ENCODE peak calls at places on chromosome 10, in eight cellular contexts. One of them, this sample, is unnamed.

GRCh38 chr10:3102721-3103410 is 35.5 kb downstream of the PFKP start:
- DNase-seq in left ventricle myocardium inferior: no peak
- DNase-seq in Peyer's patch: no peak
- DNase-seq in pancreas: no peak
- DNase-seq in AG04450: no peak
- DNase-seq in uterus: no peak
- DNase-seq in IMR-90: peak; percentile 36
- DNase-seq in GM12878: no peak
- DNase-seq in this sample: no peak

GRCh38 chr10:53010362-53010907 is 237.9 kb upstream of the MBL2 start:
- DNase-seq in AG04450: no peak
- DNase-seq in GM12878: no peak
- DNase-seq in pancreas: no peak
- DNase-seq in Peyer's patch: no peak
- DNase-seq in IMR-90: no peak
- DNase-seq in left ventricle myocardium inferior: no peak
- DNase-seq in uterus: no peak
- DNase-seq in this sample: no peak

GRCh38 chr10:104479906-104480579 is 126.4 kb downstream of the CFAP58 start:
- DNase-seq in Peyer's patch: no peak
- DNase-seq in uterus: no peak
- DNase-seq in GM12878: no peak
- DNase-seq in AG04450: no peak
- DNase-seq in left ventricle myocardium inferior: no peak
- DNase-seq in pancreas: no peak
- DNase-seq in IMR-90: no peak
- DNase-seq in this sample: no peak

GRCh38 chr10:224571-224970 is 89.3 kb downstream of the ZMYND11 start:
- DNase-seq in pancreas: no peak
- DNase-seq in IMR-90: no peak
- DNase-seq in AG04450: no peak
- DNase-seq in GM12878: no peak
- DNase-seq in left ventricle myocardium inferior: no peak
- DNase-seq in uterus: no peak
- DNase-seq in Peyer's patch: no peak
- DNase-seq in this sample: no peak

GRCh38 chr10:44983066-44983894 is 4.7 kb upstream of the DEPP1 start:
- DNase-seq in pancreas: peak; percentile 20
- DNase-seq in GM12878: no peak
- DNase-seq in left ventricle myocardium inferior: no peak
- DNase-seq in Peyer's patch: no peak
- DNase-seq in IMR-90: no peak
- DNase-seq in AG04450: no peak
- DNase-seq in uterus: peak; percentile 11
- DNase-seq in this sample: no peak

GRCh38 chr10:46539596-46540411 is 16.7 kb downstream of the GPRIN2 start:
- DNase-seq in AG04450: peak; percentile 55
- DNase-seq in IMR-90: peak; percentile 87
- DNase-seq in GM12878: no peak
- DNase-seq in uterus: peak; percentile 3
- DNase-seq in Peyer's patch: no peak
- DNase-seq in left ventricle myocardium inferior: no peak
- DNase-seq in pancreas: no peak
- DNase-seq in this sample: no peak

GRCh38 chr10:78552261-78552811 is 516.4 kb upstream of the ZMIZ1 start:
- DNase-seq in pancreas: no peak
- DNase-seq in Peyer's patch: no peak
- DNase-seq in IMR-90: peak; percentile 60
- DNase-seq in GM12878: no peak
- DNase-seq in uterus: peak; percentile 94
- DNase-seq in left ventricle myocardium inferior: peak; percentile 71
- DNase-seq in AG04450: peak; percentile 27
- DNase-seq in this sample: peak; percentile 58

GRCh38 chr10:50990568-50991495 is 83.5 kb upstream of the PRKG1 start:
- DNase-seq in AG04450: peak; percentile 70
- DNase-seq in GM12878: no peak
- DNase-seq in uterus: peak; percentile 57
- DNase-seq in Peyer's patch: no peak
- DNase-seq in IMR-90: peak; percentile 95
- DNase-seq in left ventricle myocardium inferior: peak; percentile 54
- DNase-seq in pancreas: peak; percentile 72
- DNase-seq in this sample: peak; percentile 33

GRCh38 chr10:84291389-84291788 is 37.0 kb upstream of the CCSER2 start:
- DNase-seq in Peyer's patch: no peak
- DNase-seq in pancreas: no peak
- DNase-seq in IMR-90: peak; percentile 78
- DNase-seq in GM12878: no peak
- DNase-seq in uterus: no peak
- DNase-seq in left ventricle myocardium inferior: no peak
- DNase-seq in AG04450: no peak
- DNase-seq in this sample: no peak

GRCh38 chr10:48343871-48344598 is 37.6 kb downstream of the MAPK8 start:
- DNase-seq in pancreas: peak; percentile 26
- DNase-seq in Peyer's patch: no peak
- DNase-seq in IMR-90: no peak
- DNase-seq in GM12878: no peak
- DNase-seq in left ventricle myocardium inferior: no peak
- DNase-seq in uterus: no peak
- DNase-seq in AG04450: no peak
- DNase-seq in this sample: no peak

GRCh38 chr10:89426230-89426868 is 12.0 kb downstream of the IFIT5 start:
- DNase-seq in pancreas: no peak
- DNase-seq in uterus: no peak
- DNase-seq in left ventricle myocardium inferior: no peak
- DNase-seq in Peyer's patch: no peak
- DNase-seq in IMR-90: peak; percentile 75
- DNase-seq in GM12878: no peak
- DNase-seq in AG04450: peak; percentile 50
- DNase-seq in this sample: no peak

GRCh38 chr10:49283491-49283890 is 15.5 kb upstream of the C10orf71 start:
- DNase-seq in pancreas: peak; percentile 7
- DNase-seq in GM12878: no peak
- DNase-seq in AG04450: no peak
- DNase-seq in uterus: no peak
- DNase-seq in left ventricle myocardium inferior: no peak
- DNase-seq in Peyer's patch: no peak
- DNase-seq in IMR-90: no peak
- DNase-seq in this sample: no peak

GRCh38 chr10:98172495-98172894 is 38.0 kb downstream of the R3HCC1L start:
- DNase-seq in AG04450: no peak
- DNase-seq in pancreas: no peak
- DNase-seq in left ventricle myocardium inferior: no peak
- DNase-seq in IMR-90: no peak
- DNase-seq in GM12878: no peak
- DNase-seq in uterus: no peak
- DNase-seq in Peyer's patch: no peak
- DNase-seq in this sample: no peak

GRCh38 chr10:111999205-111999914 is 184.2 kb downstream of the GPAM start:
- DNase-seq in uterus: no peak
- DNase-seq in AG04450: no peak
- DNase-seq in Peyer's patch: no peak
- DNase-seq in pancreas: no peak
- DNase-seq in IMR-90: no peak
- DNase-seq in GM12878: no peak
- DNase-seq in left ventricle myocardium inferior: no peak
- DNase-seq in this sample: no peak

GRCh38 chr10:57846307-57847065 is 421.2 kb downstream of the IPMK start:
- DNase-seq in Peyer's patch: no peak
- DNase-seq in IMR-90: no peak
- DNase-seq in left ventricle myocardium inferior: no peak
- DNase-seq in AG04450: no peak
- DNase-seq in uterus: no peak
- DNase-seq in pancreas: no peak
- DNase-seq in GM12878: no peak
- DNase-seq in this sample: no peak

GRCh38 chr10:118522791-118523498 is 72.5 kb downstream of the PRLHR start:
- DNase-seq in IMR-90: peak; percentile 1
- DNase-seq in AG04450: no peak
- DNase-seq in left ventricle myocardium inferior: no peak
- DNase-seq in pancreas: no peak
- DNase-seq in uterus: no peak
- DNase-seq in GM12878: no peak
- DNase-seq in Peyer's patch: no peak
- DNase-seq in this sample: no peak

GRCh38 chr10:23918839-23919238 is 290.1 kb upstream of the KIAA1217 start:
- DNase-seq in uterus: no peak
- DNase-seq in IMR-90: no peak
- DNase-seq in GM12878: no peak
- DNase-seq in AG04450: no peak
- DNase-seq in left ventricle myocardium inferior: no peak
- DNase-seq in Peyer's patch: no peak
- DNase-seq in pancreas: no peak
- DNase-seq in this sample: no peak

DNA sequence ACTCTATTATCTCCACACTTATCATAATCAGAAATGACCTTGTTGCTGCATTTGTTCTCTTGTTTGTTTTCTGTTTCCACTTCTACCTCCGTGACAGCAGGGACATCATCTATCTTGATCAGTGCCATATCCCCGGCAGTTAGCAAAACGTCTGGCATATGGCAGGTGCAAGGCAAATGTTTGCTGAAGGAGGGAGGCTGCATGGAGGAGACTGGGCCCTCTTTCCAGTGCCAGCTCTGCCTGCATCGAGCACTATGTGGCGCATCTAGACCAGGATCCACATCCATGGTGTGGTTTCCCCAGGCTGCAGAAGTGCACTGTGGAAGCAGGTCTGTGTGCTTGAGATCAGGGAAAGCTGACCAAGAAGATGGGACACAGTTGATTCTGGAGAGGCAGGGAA is 181.2 kb downstream of the KCNMA1 start:
- DNase-seq in IMR-90: peak; percentile 7
- DNase-seq in GM12878: no peak
- DNase-seq in pancreas: no peak
- DNase-seq in left ventricle myocardium inferior: no peak
- DNase-seq in Peyer's patch: no peak
- DNase-seq in AG04450: no peak
- DNase-seq in uterus: no peak
- DNase-seq in this sample: no peak
- TF ChIP-seq CTCF in IMR-90: no peak
- TF ChIP-seq CTCF in GM12878: no peak
- TF ChIP-seq CTCF in pancreas: no peak
- TF ChIP-seq CTCF in left ventricle myocardium inferior: no peak
- TF ChIP-seq CTCF in Peyer's patch: peak; percentile 43
- TF ChIP-seq CTCF in AG04450: no peak
- TF ChIP-seq CTCF in uterus: no peak
- TF ChIP-seq CTCF in this sample: no peak

GRCh38 chr10:35640474-35640873 is 1.6 kb downstream of the FZD8 start:
- DNase-seq in pancreas: peak; percentile 61
- DNase-seq in AG04450: peak; percentile 20
- DNase-seq in Peyer's patch: peak; percentile 31
- DNase-seq in IMR-90: peak; percentile 76
- DNase-seq in left ventricle myocardium inferior: peak; percentile 69
- DNase-seq in uterus: peak; percentile 42
- DNase-seq in GM12878: no peak
- DNase-seq in this sample: peak; percentile 5
- H3K27me3 ChIP-seq in pancreas: no peaks in the 10 kb centered on the region
- H3K27me3 ChIP-seq in AG04450: no peaks in the 10 kb centered on the region
- H3K27me3 ChIP-seq in Peyer's patch: peaks cover 6% of the 10 kb centered on the region
- H3K27me3 ChIP-seq in IMR-90: peaks cover 2% of the 10 kb centered on the region
- H3K27me3 ChIP-seq in left ventricle myocardium inferior: no peaks in the 10 kb centered on the region
- H3K27me3 ChIP-seq in uterus: no peaks in the 10 kb centered on the region
- H3K27me3 ChIP-seq in GM12878: no peaks in the 10 kb centered on the region
- H3K27me3 ChIP-seq in this sample: no peaks in the 10 kb centered on the region

GRCh38 chr10:133442967-133443924 is 10.5 kb upstream of the SCART1 start:
- DNase-seq in uterus: no peak
- DNase-seq in GM12878: no peak
- DNase-seq in pancreas: no peak
- DNase-seq in left ventricle myocardium inferior: no peak
- DNase-seq in Peyer's patch: peak; percentile 1
- DNase-seq in IMR-90: no peak
- DNase-seq in AG04450: no peak
- DNase-seq in this sample: no peak

GRCh38 chr10:133440633-133441285 is 13.0 kb upstream of the SCART1 start:
- DNase-seq in Peyer's patch: peak; percentile 5
- DNase-seq in AG04450: no peak
- DNase-seq in IMR-90: no peak
- DNase-seq in pancreas: no peak
- DNase-seq in GM12878: no peak
- DNase-seq in left ventricle myocardium inferior: no peak
- DNase-seq in uterus: no peak
- DNase-seq in this sample: no peak

GRCh38 chr10:133444342-133445267 is 9.1 kb upstream of the SCART1 start:
- DNase-seq in GM12878: no peak
- DNase-seq in left ventricle myocardium inferior: no peak
- DNase-seq in pancreas: peak; percentile 11
- DNase-seq in IMR-90: no peak
- DNase-seq in AG04450: no peak
- DNase-seq in uterus: no peak
- DNase-seq in Peyer's patch: peak; percentile 2
- DNase-seq in this sample: no peak

GRCh38 chr10:133441780-133442179 is 12.0 kb upstream of the SCART1 start:
- DNase-seq in Peyer's patch: peak; percentile 6
- DNase-seq in pancreas: peak; percentile 7
- DNase-seq in AG04450: no peak
- DNase-seq in IMR-90: no peak
- DNase-seq in left ventricle myocardium inferior: no peak
- DNase-seq in uterus: no peak
- DNase-seq in GM12878: no peak
- DNase-seq in this sample: no peak

DNA sequence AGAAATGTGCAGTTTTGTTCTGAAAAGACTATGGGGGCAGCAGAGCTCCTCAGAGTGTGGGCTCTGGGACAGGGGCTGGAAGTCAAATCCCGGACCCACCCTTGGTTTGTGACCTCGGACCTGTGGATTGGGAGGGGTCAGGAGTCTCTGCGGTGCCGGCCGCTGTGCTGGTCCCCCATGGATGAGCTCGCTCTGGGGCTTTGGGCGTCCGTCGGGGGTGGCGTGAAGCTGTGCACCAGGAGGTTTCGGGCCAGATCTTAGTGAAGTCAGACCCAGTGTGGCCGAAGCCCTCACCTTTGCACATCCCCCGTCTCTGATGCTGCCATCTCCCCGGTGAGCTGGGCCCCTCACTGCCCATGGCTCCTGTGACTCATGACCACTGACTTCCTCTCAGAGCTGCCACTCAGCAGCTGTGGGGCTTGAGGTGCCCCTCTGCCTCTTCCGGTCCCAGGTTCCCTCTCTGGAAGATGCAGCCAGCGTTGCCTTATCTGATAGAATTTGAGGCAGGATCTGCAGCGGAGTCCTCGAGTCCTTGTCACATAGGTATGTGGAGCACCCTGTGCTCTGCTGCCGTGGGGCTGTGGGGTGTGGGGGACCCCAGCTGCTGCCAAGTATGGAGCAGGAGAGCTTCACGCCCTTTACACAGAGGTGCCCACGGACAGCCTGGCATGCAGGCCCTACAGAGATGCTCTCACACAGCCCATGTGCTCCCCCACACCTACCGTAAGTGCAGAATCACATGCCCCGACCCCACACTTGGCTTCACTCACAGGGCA is 11.4 kb upstream of the SCART1 start:
- DNase-seq in AG04450: no peak
- DNase-seq in pancreas: peak; percentile 9
- DNase-seq in Peyer's patch: peak; percentile 12
- DNase-seq in GM12878: no peak
- DNase-seq in uterus: no peak
- DNase-seq in left ventricle myocardium inferior: no peak
- DNase-seq in IMR-90: no peak
- DNase-seq in this sample: no peak
- H3K9me3 ChIP-seq in AG04450: peaks cover 25% of the 10 kb centered on the region
- H3K9me3 ChIP-seq in pancreas: no peaks in the 10 kb centered on the region
- H3K9me3 ChIP-seq in Peyer's patch: peaks cover 8% of the 10 kb centered on the region
- H3K9me3 ChIP-seq in GM12878: no peaks in the 10 kb centered on the region
- H3K9me3 ChIP-seq in uterus: peaks cover 11% of the 10 kb centered on the region
- H3K9me3 ChIP-seq in left ventricle myocardium inferior: peaks cover 23% of the 10 kb centered on the region
- H3K9me3 ChIP-seq in IMR-90: peaks cover 13% of the 10 kb centered on the region
- H3K9me3 ChIP-seq in this sample: peaks cover 11% of the 10 kb centered on the region

GRCh38 chr10:72319416-72320254 is 35.1 kb downstream of the DNAJB12 start:
- DNase-seq in pancreas: peak; percentile 87
- DNase-seq in IMR-90: peak; percentile 89
- DNase-seq in left ventricle myocardium inferior: peak; percentile 95
- DNase-seq in GM12878: no peak
- DNase-seq in uterus: peak; percentile 94
- DNase-seq in AG04450: peak; percentile 73
- DNase-seq in Peyer's patch: peak; percentile 93
- DNase-seq in this sample: peak; percentile 52
- TF ChIP-seq CTCF in pancreas: no peak
- TF ChIP-seq CTCF in IMR-90: no peak
- TF ChIP-seq CTCF in left ventricle myocardium inferior: no peak
- TF ChIP-seq CTCF in GM12878: no peak
- TF ChIP-seq CTCF in uterus: no peak
- TF ChIP-seq CTCF in AG04450: no peak
- TF ChIP-seq CTCF in Peyer's patch: peak; percentile 15
- TF ChIP-seq CTCF in this sample: peak; percentile 9

This sample was measured in thoracic aorta.